ENCODE peak calls at places on chromosomes 13 and 19, in four cellular contexts. G is naive B cell, N is right cardiac atrium, S is GM10248. K is an unnamed sample.

GRCh38 chr13:50257646-50258045 is 242.4 kb downstream of the KCNRG start:
- DNase-seq in G (no peak), S (no peak), N (no peak), K (no peak)

GRCh38 chr19:3056454-3057016 is 5.8 kb downstream of the TLE5 start:
- DNase-seq in G (no peak), S (no peak), N (peak; percentile 67), K (no peak)

GRCh38 chr19:44661904-44662303 is 9.4 kb upstream of the CEACAM19 start:
- DNase-seq in S (no peak), G (no peak), N (no peak), K (no peak)

GRCh38 chr13:34869737-34870136 is 72.3 kb upstream of the NBEA start:
- DNase-seq in G (no peak), N (no peak), S (no peak), K (no peak)

GRCh38 chr19:39199025-39199424 is 2.3 kb downstream of the NCCRP1 start:
- DNase-seq in S (no peak), G (no peak), N (peak; percentile 77), K (no peak)

GRCh38 chr19:33040994-33041827 is 23.5 kb downstream of the RHPN2 start:
- DNase-seq in G (no peak), N (no peak), S (no peak), K (no peak)

GRCh38 chr13:100881291-100881864 is 206.8 kb upstream of the TMTC4 start:
- DNase-seq in N (no peak), S (no peak), G (no peak), K (no peak)

GRCh38 chr13:71303144-71303543 is 563.9 kb downstream of the DACH1 start:
- DNase-seq in G (no peak), N (no peak), S (no peak), K (no peak)

GRCh38 chr13:98577823-98578285 is 947 bp upstream of the STK24 start:
- DNase-seq in S (no peak), G (no peak), N (no peak), K (peak; percentile 28)

GRCh38 chr13:105363747-105364177 is 1171.7 kb downstream of the EFNB2 start:
- DNase-seq in S (no peak), N (no peak), G (no peak), K (no peak)

GRCh38 chr19:54653181-54653809 is 9.5 kb upstream of the LILRB4 start:
- DNase-seq in S (peak; percentile 59), N (no peak), G (peak; percentile 23), K (no peak)